ENCODE peak calls at places on chromosome 10, in four cellular contexts. N is myocyte, F is frontal cortex, S is T-helper 1 cell. G is an unnamed sample.

GRCh38 chr10:89574348-89574747 is 39.0 kb upstream of the SLC16A12 start:
- DNase-seq in N (no peak), F (no peak), S (no peak), G (no peak)

GRCh38 chr10:69914373-69915268 is 112.9 kb downstream of the COL13A1 start:
- DNase-seq in N (peak), F (peak), S (no peak), G (peak)

GRCh38 chr10:33291053-33291592 is 43.3 kb downstream of the NRP1 start:
- DNase-seq in N (peak), F (no peak), S (no peak), G (no peak)

GRCh38 chr10:72335394-72336258 is 19.1 kb downstream of the DNAJB12 start:
- DNase-seq in N (peak), F (no peak), S (peak), G (peak)

GRCh38 chr10:46559231-46559671 is 2.8 kb upstream of the GPRIN2 start:
- DNase-seq in N (no peak), F (no peak), S (no peak), G (no peak)

GRCh38 chr10:109282510-109282909 is 640.8 kb downstream of the XPNPEP1 start:
- DNase-seq in N (peak), F (no peak), S (no peak), G (no peak)

GRCh38 chr10:119686465-119687191 is 35.4 kb downstream of the BAG3 start:
- DNase-seq in N (peak), F (peak), S (peak), G (peak)

GRCh38 chr10:96587255-96588059 is 645 bp upstream of the TM9SF3 start:
- DNase-seq in N (peak), F (no peak), S (peak), G (no peak)

GRCh38 chr10:83166344-83166743 is 973.0 kb upstream of the GHITM start:
- DNase-seq in N (no peak), F (no peak), S (no peak), G (no peak)

GRCh38 chr10:75097666-75098285 is 13.7 kb upstream of the SAMD8 start:
- DNase-seq in N (no peak), F (no peak), S (no peak), G (no peak)

GRCh38 chr10:104648421-104648820 is 7.3 kb downstream of the SORCS3 start:
- DNase-seq in N (no peak), F (no peak), S (no peak), G (no peak)

GRCh38 chr10:123573236-123574147 is 92.7 kb upstream of the GPR26 start:
- DNase-seq in N (peak), F (no peak), S (no peak), G (no peak)

GRCh38 chr10:76437011-76437410 is 1005.6 kb downstream of the LRMDA start:
- DNase-seq in N (peak), F (no peak), S (no peak), G (no peak)

GRCh38 chr10:3533296-3533695 is 251.7 kb downstream of the KLF6 start:
- DNase-seq in N (no peak), F (no peak), S (no peak), G (no peak)

GRCh38 chr10:75418287-75418686 is 13.1 kb upstream of the LRMDA start:
- DNase-seq in N (no peak), F (no peak), S (no peak), G (no peak)

GRCh38 chr10:85612833-85613232 is 753.8 kb downstream of the GRID1 start:
- DNase-seq in N (no peak), F (no peak), S (no peak), G (no peak)

GRCh38 chr10:116138897-116139296 is 134.1 kb downstream of the GFRA1 start:
- DNase-seq in N (no peak), F (no peak), S (no peak), G (no peak)

GRCh38 chr10:69636626-69637550 is 6.8 kb downstream of the FAM241B start:
- DNase-seq in N (peak), F (no peak), S (no peak), G (no peak)

GRCh38 chr10:70052462-70053211 is at the start of gene MACROH2A2:
- DNase-seq in N (peak), F (peak), S (no peak), G (no peak)

GRCh38 chr10:23081156-23081833 is 14.1 kb upstream of the MSRB2 start:
- DNase-seq in N (no peak), F (no peak), S (no peak), G (no peak)

GRCh38 chr10:118844731-118845573 is 90.2 kb upstream of the CACUL1 start:
- DNase-seq in N (no peak), F (no peak), S (no peak), G (no peak)

GRCh38 chr10:9596368-9596920 is 1421.2 kb upstream of the CELF2 start:
- DNase-seq in N (peak), F (no peak), S (no peak), G (no peak)

GRCh38 chr10:110358869-110359629 is 54.3 kb upstream of the SMNDC1 start:
- DNase-seq in N (peak), F (no peak), S (no peak), G (no peak)

GRCh38 chr10:132363921-132364593 is 32.1 kb downstream of the LRRC27 start:
- DNase-seq in N (no peak), F (peak), S (no peak), G (no peak)

GRCh38 chr10:119688033-119688508 is 36.9 kb downstream of the BAG3 start:
- DNase-seq in N (no peak), F (no peak), S (no peak), G (no peak)

GRCh38 chr10:35058686-35059085 is 31.5 kb downstream of the CUL2 start:
- DNase-seq in N (peak), F (no peak), S (no peak), G (no peak)